ENCODE peak calls at places on chromosomes 12 and 14, in six cellular contexts. A, Z, L, G, F and J are unnamed samples.

GRCh38 chr14:101108579-101109346 is 205.2 kb upstream of the RTL1 start:
- DNase-seq in A (no peak), Z (no peak), L (peak), G (no peak), F (no peak), J (no peak)

GRCh38 chr14:71130491-71131179 is 223.4 kb downstream of the PCNX1 start:
- DNase-seq in A (peak), Z (no peak), L (no peak), G (peak), F (no peak), J (no peak)

GRCh38 chr14:95518045-95518751 is 1.7 kb upstream of the SYNE3 start:
- DNase-seq in A (no peak), Z (no peak), L (no peak), G (peak), F (no peak), J (no peak)

GRCh38 chr14:65095633-65096205 is 6.6 kb downstream of the MAX start:
- DNase-seq in A (no peak), Z (no peak), L (peak), G (peak), F (no peak), J (no peak)

GRCh38 chr12:55652352-55652751 is 15.7 kb downstream of the OR10P1 start:
- DNase-seq in A (no peak), Z (no peak), L (no peak), G (no peak), F (no peak), J (no peak)

GRCh38 chr12:46523863-46524770 is 151.5 kb upstream of the SLC38A2 start:
- DNase-seq in A (no peak), Z (no peak), L (no peak), G (peak), F (no peak), J (no peak)

GRCh38 chr14:78701246-78701645 is 531.1 kb downstream of the NRXN3 start:
- DNase-seq in A (no peak), Z (no peak), L (no peak), G (peak), F (no peak), J (no peak)

GRCh38 chr12:95881331-95881955 is 22.7 kb downstream of the SNRPF start:
- DNase-seq in A (no peak), Z (no peak), L (no peak), G (peak), F (no peak), J (no peak)

DNA sequence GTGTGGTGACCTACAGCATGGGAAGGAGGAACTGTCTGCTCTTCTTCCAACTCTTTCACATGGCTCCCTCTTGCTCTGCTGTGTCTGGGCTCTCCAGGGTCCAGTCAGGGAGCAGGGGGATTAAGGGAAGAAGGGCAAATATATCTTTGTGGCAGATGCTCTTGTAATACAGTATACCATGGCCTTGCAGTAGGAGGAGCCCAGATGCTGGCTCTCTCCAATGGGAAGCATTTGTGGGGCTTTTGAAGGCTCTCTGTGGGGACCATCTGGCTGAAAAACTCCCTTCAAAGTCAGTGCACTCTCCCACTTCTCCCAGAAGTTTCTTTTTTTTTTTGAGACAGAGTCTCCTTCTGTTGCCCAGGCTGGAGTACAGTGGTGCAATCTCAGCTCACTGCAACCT is 76.6 kb upstream of the TMPO start:
- DNase-seq in A (no peak), Z (no peak), L (no peak), G (no peak), F (no peak), J (no peak)
- H3K27ac ChIP-seq in A (no peak), Z (peak), L (no peak), G (peak), F (peak), J (peak)

GRCh38 chr12:102479984-102480383 is 379 bp downstream of the IGF1 start:
- DNase-seq in A (no peak), Z (no peak), L (no peak), G (no peak), F (no peak), J (no peak)
- H3K4me3 ChIP-seq in A (no peak), Z (peak), L (peak), G (no peak), F (peak), J (peak)

GRCh38 chr12:122949816-122950215 is 16.4 kb downstream of the ABCB9 start:
- DNase-seq in A (no peak), Z (no peak), L (no peak), G (no peak), F (no peak), J (peak)
- H3K27ac ChIP-seq in A (no peak), Z (no peak), L (peak), G (no peak), F (no peak), J (no peak)

GRCh38 chr14:36518586-36519430 is 1.2 kb downstream of the NKX2-1 start:
- DNase-seq in A (no peak), Z (no peak), L (no peak), G (no peak), F (peak), J (peak)
- H3K4me3 ChIP-seq in A (no peak), Z (no peak), L (peak), G (no peak), F (peak), J (peak)

DNA sequence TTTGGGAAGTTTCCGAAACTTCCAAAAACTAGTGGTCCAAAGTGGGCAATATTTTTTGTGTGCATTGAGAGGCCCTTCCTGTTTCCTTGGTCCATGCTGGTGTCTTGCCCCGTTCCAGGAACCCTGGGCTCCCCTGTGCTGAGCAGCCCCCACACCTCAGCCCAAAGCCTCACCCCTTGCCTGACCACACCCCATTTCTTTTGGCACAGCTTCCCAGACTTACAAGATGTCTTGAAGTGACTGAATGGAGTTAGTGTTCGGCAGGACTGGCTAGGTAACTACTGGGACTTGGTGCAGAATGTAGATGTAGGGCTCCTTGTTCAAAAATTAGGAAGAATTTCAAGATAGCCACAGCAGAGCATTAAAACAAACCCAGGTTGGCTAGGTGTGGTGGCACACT is 68.6 kb downstream of the ETV6 start:
- DNase-seq in A (no peak), Z (no peak), L (no peak), G (no peak), F (no peak), J (no peak)
- H3K27ac ChIP-seq in A (no peak), Z (no peak), L (peak), G (peak), F (no peak), J (peak)